ENCODE peak calls at places on chromosomes 3 and 15, in eight cellular contexts. E is sigmoid colon, H is A549, B is bronchial epithelial cell, X is GM13977, R is GM06990, C is kidney, S is nephron progenitor cell. F is an unnamed sample.
A peak's percentile ranks its signal among the peaks of the same experiment; 100 is the strongest.

GRCh38 chr15:71448688-71449114 is 333.4 kb downstream of the THSD4 start:
- DNase-seq in E (no peak), H (peak; percentile 55), B (peak; percentile 79), X (peak; percentile 33), R (peak; percentile 9), C (no peak), S (peak; percentile 66), F (no peak)

GRCh38 chr3:57752307-57752706 is 3.8 kb upstream of the SLMAP start:
- DNase-seq in E (no peak), H (peak; percentile 6), B (peak; percentile 96), X (no peak), R (no peak), C (no peak), S (no peak), F (no peak)

GRCh38 chr15:57865294-57865693 is 158.8 kb downstream of the POLR2M start:
- DNase-seq in E (no peak), H (no peak), B (no peak), X (no peak), R (no peak), C (no peak), S (no peak), F (no peak)

GRCh38 chr3:160981217-160981938 is 123.8 kb downstream of the B3GALNT1 start:
- DNase-seq in E (no peak), H (no peak), B (peak; percentile 2), X (peak; percentile 42), R (peak; percentile 57), C (no peak), S (no peak), F (no peak)

GRCh38 chr3:148389916-148390315 is 307.8 kb upstream of the AGTR1 start:
- DNase-seq in E (no peak), H (no peak), B (peak; percentile 5), X (no peak), R (no peak), C (no peak), S (no peak), F (no peak)

GRCh38 chr3:149673393-149673792 is 15.6 kb upstream of the WWTR1 start:
- DNase-seq in E (no peak), H (no peak), B (no peak), X (no peak), R (no peak), C (no peak), S (no peak), F (no peak)

GRCh38 chr3:15512173-15512572 is 9.3 kb downstream of the COLQ start:
- DNase-seq in E (peak; percentile 79), H (no peak), B (no peak), X (no peak), R (no peak), C (no peak), S (no peak), F (no peak)

GRCh38 chr3:128922804-128923459 is 43.5 kb downstream of the ACAD9 start:
- DNase-seq in E (no peak), H (no peak), B (no peak), X (no peak), R (no peak), C (no peak), S (no peak), F (no peak)

GRCh38 chr3:127226946-127227842 is 34.3 kb downstream of the PRR23E start:
- DNase-seq in E (no peak), H (no peak), B (peak; percentile 1), X (no peak), R (no peak), C (no peak), S (peak; percentile 77), F (no peak)

GRCh38 chr15:71002321-71002720 is 109.7 kb downstream of the LRRC49 start:
- DNase-seq in E (no peak), H (no peak), B (no peak), X (no peak), R (no peak), C (no peak), S (no peak), F (no peak)

GRCh38 chr3:63981980-63982379 is 41.3 kb downstream of the PSMD6 start:
- DNase-seq in E (no peak), H (no peak), B (no peak), X (no peak), R (no peak), C (no peak), S (no peak), F (no peak)

GRCh38 chr3:62229201-62229600 is 144.1 kb downstream of the FEZF2 start:
- DNase-seq in E (no peak), H (no peak), B (no peak), X (no peak), R (no peak), C (no peak), S (peak; percentile 23), F (no peak)

GRCh38 chr3:54951405-54951804 is 23.5 kb upstream of the LRTM1 start:
- DNase-seq in E (peak; percentile 90), H (no peak), B (peak; percentile 35), X (no peak), R (no peak), C (peak; percentile 83), S (peak; percentile 72), F (no peak)

GRCh38 chr3:159825216-159825854 is 163.3 kb upstream of the IL12A start:
- DNase-seq in E (no peak), H (no peak), B (no peak), X (no peak), R (no peak), C (no peak), S (no peak), F (no peak)

GRCh38 chr3:60557122-60557521 is 694.1 kb downstream of the FHIT start:
- DNase-seq in E (no peak), H (no peak), B (no peak), X (no peak), R (no peak), C (no peak), S (no peak), F (no peak)

GRCh38 chr15:100211855-100212850 is 129.6 kb downstream of the ADAMTS17 start:
- DNase-seq in E (no peak), H (no peak), B (peak; percentile 15), X (no peak), R (no peak), C (peak; percentile 12), S (peak; percentile 16), F (no peak)

DNA sequence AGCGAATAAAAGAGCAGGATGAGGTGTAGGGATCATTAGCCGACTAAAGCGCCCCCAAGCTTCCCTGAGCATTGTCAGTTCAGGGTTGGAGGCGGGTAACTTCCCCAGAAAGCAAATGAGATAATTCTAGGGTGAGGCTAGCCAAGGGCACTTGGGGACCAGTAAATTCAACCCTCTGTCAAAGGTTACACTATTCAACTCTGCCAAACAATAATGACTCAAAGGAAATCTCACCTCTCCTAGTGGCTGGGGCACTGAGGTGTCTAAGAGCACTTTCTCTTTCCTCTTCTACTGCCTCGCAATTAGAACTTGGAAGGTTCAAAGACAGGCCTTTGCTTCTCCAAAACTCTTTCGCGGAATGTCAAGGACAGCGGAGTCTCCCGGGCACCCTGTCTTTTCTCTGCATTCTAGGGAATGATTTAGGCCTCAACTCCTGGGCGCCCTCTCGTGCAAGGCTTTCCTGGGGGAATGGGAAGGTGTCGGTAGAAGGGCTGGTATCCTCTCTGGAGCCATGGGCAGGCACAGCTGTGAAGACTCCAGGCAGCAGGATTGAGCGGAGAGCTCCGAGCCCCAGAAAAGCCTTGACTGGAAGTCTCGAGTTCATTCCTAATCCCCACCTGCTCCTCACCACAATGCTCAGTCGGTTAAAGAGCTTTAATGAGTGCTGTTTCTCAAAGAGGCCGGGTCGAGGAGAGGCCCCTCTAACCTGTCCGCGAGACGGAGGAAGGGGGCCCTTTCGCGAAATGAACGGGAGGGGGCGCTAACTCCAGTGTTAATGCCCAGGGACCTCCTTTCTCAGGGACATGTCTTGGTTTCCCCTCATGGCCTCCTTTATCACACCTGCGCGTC is 21.9 kb downstream of the ZIC4 start:
- DNase-seq in E (no peak), H (no peak), B (no peak), X (no peak), R (no peak), C (no peak), S (peak; percentile 59), F (no peak)
- TF ChIP-seq CTCF in E (no peak), H (no peak), B (no peak), X (peak; percentile 23), R (peak; percentile 15), C (no peak), S (peak; percentile 53), F (peak; percentile 39)

DNA sequence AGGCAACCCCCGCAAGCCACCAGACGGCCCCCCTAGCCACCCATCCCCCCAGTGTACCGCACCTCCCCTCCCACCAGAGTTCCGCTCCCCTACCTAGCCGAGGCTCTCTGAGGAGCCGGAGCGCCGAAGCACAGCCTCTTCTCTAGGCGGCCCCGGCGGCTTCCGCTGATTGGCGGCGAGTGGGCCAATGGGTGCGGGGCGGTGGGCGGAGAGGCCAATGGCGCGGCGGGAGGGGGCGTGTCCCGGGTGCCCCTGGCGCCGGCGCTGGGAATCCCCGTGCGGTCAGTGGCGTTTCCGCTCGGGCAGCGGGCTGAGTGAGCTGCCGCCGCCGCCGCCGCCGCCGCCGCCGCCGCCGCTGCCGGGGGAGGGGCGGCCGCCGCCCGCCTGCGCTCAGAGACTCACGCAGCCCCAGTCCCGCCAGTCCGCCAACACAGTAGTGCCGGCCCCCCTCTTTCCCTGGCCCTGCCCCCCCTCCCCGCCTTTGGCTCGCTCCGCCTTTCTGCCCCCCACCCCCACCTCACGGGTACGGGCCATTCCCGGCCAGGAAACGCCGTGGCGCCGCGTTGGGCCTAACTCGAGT is at the start of gene SETD5:
- DNase-seq in E (peak; percentile 99), H (peak; percentile 90), B (peak; percentile 80), X (peak; percentile 98), R (peak; percentile 98), C (peak; percentile 100), S (peak; percentile 100), F (peak; percentile 99)
- TF ChIP-seq CTCF in E (no peak), H (no peak), B (no peak), X (no peak), R (no peak), C (no peak), S (no peak), F (no peak)

DNA sequence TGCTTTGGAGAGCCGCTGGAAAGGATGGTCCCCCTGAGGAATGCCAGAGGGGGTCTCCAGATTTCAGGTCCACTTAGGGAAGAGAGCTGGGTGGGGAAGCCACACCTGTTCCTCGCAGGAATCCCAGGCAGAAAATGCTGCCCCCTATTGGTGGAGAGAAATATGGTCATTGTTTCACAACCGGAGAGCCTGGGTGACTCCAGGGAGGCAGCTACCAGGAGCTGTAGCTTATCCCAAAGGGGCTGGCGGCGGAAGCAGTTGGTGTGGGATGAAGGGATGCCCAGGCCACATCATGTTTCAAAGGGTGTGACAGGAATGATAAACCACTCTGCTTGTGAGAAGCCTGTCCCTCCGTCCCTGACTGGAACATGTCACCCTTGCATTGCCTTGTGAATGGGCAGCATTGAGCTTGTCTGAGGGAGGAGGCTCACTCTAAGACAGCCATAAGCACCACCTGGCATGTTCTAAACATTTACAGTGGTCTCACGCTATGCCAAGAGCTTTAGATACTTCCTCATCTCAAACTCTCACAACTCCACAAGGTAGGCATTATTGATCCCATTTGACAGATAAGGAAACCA is 34.5 kb downstream of the POMGNT2 start:
- DNase-seq in E (no peak), H (no peak), B (no peak), X (no peak), R (no peak), C (no peak), S (no peak), F (no peak)
- TF ChIP-seq CTCF in E (no peak), H (peak; percentile 21), B (peak; percentile 31), X (peak; percentile 42), R (peak; percentile 51), C (peak; percentile 23), S (peak; percentile 34), F (peak; percentile 62)

DNA sequence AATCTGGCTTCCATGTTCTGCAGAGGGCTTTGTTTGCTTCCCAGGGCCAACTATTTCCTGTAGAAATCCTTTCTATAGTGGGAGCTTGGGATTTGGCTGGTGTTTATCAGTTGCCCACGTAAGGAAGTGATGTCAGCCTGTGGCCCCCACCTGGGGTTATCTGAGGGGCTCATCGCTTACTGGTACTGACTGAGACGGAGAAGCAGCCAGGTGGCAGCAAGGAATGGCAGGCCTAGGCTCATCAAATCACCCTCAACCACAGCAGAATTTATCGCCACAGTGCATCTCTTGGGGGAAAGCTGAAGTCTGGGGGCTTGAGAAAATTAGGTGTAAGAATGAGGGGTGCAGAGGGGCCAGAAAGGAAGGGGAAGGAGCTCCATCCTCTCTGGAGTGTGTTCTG is 14.5 kb upstream of the CCR9 start:
- DNase-seq in E (no peak), H (no peak), B (no peak), X (no peak), R (no peak), C (no peak), S (no peak), F (no peak)
- TF ChIP-seq CTCF in E (no peak), H (no peak), B (no peak), X (no peak), R (no peak), C (no peak), S (no peak), F (no peak)

F was measured in chondrocyte.